ENCODE peak calls at places on chromosome 18, in eight cellular contexts. One of them, this sample, is unnamed.

GRCh38 chr18:42289526-42289925 is 334.5 kb downstream of the PIK3C3 start:
- DNase-seq in K562: no peak
- DNase-seq in Panc1: no peak
- DNase-seq in GM23338: peak
- DNase-seq in suprapubic skin: no peak
- DNase-seq in transverse colon: no peak
- DNase-seq in stomach: no peak
- DNase-seq in HCT116: no peak
- DNase-seq in this sample: no peak

GRCh38 chr18:8951491-8951890 is 151.0 kb upstream of the NDUFV2 start:
- DNase-seq in stomach: no peak
- DNase-seq in HCT116: no peak
- DNase-seq in K562: peak
- DNase-seq in suprapubic skin: no peak
- DNase-seq in Panc1: no peak
- DNase-seq in GM23338: no peak
- DNase-seq in transverse colon: no peak
- DNase-seq in this sample: no peak

GRCh38 chr18:2855560-2856350 is 8.9 kb downstream of the EMILIN2 start:
- DNase-seq in suprapubic skin: peak
- DNase-seq in stomach: no peak
- DNase-seq in GM23338: no peak
- DNase-seq in transverse colon: no peak
- DNase-seq in Panc1: no peak
- DNase-seq in HCT116: no peak
- DNase-seq in K562: peak
- DNase-seq in this sample: no peak

GRCh38 chr18:1408331-1408835 is 503.7 kb downstream of the ADCYAP1 start:
- DNase-seq in transverse colon: no peak
- DNase-seq in Panc1: no peak
- DNase-seq in HCT116: no peak
- DNase-seq in stomach: no peak
- DNase-seq in suprapubic skin: no peak
- DNase-seq in GM23338: no peak
- DNase-seq in K562: peak
- DNase-seq in this sample: no peak

GRCh38 chr18:23701017-23701416 is 11.8 kb downstream of the LAMA3 start:
- DNase-seq in stomach: no peak
- DNase-seq in HCT116: no peak
- DNase-seq in GM23338: no peak
- DNase-seq in transverse colon: no peak
- DNase-seq in Panc1: no peak
- DNase-seq in suprapubic skin: no peak
- DNase-seq in K562: no peak
- DNase-seq in this sample: no peak

GRCh38 chr18:72612894-72613537 is 68.9 kb upstream of the CBLN2 start:
- DNase-seq in transverse colon: no peak
- DNase-seq in GM23338: no peak
- DNase-seq in K562: no peak
- DNase-seq in HCT116: no peak
- DNase-seq in suprapubic skin: no peak
- DNase-seq in Panc1: no peak
- DNase-seq in stomach: no peak
- DNase-seq in this sample: no peak

GRCh38 chr18:9965711-9966624 is 52.2 kb downstream of the VAPA start:
- DNase-seq in Panc1: no peak
- DNase-seq in HCT116: no peak
- DNase-seq in GM23338: no peak
- DNase-seq in K562: no peak
- DNase-seq in transverse colon: no peak
- DNase-seq in suprapubic skin: no peak
- DNase-seq in stomach: no peak
- DNase-seq in this sample: no peak

GRCh38 chr18:78814321-78814720 is 165.3 kb upstream of the SALL3 start:
- DNase-seq in HCT116: no peak
- DNase-seq in stomach: no peak
- DNase-seq in suprapubic skin: peak
- DNase-seq in transverse colon: no peak
- DNase-seq in GM23338: peak
- DNase-seq in Panc1: no peak
- DNase-seq in K562: no peak
- DNase-seq in this sample: no peak

GRCh38 chr18:79452991-79453645 is 57.4 kb downstream of the NFATC1 start:
- DNase-seq in transverse colon: no peak
- DNase-seq in HCT116: no peak
- DNase-seq in suprapubic skin: no peak
- DNase-seq in K562: no peak
- DNase-seq in GM23338: no peak
- DNase-seq in Panc1: no peak
- DNase-seq in stomach: no peak
- DNase-seq in this sample: no peak

GRCh38 chr18:80088036-80088435 is 21.0 kb upstream of the ADNP2 start:
- DNase-seq in Panc1: no peak
- DNase-seq in GM23338: no peak
- DNase-seq in suprapubic skin: no peak
- DNase-seq in transverse colon: no peak
- DNase-seq in HCT116: no peak
- DNase-seq in stomach: no peak
- DNase-seq in K562: no peak
- DNase-seq in this sample: no peak

GRCh38 chr18:34787931-34788532 is 77.9 kb downstream of the DTNA start:
- DNase-seq in Panc1: no peak
- DNase-seq in K562: peak
- DNase-seq in GM23338: peak
- DNase-seq in suprapubic skin: no peak
- DNase-seq in transverse colon: peak
- DNase-seq in stomach: peak
- DNase-seq in HCT116: peak
- DNase-seq in this sample: no peak

GRCh38 chr18:31957728-31958127 is 14.8 kb upstream of the TRAPPC8 start:
- DNase-seq in GM23338: no peak
- DNase-seq in HCT116: no peak
- DNase-seq in suprapubic skin: no peak
- DNase-seq in stomach: no peak
- DNase-seq in Panc1: no peak
- DNase-seq in K562: no peak
- DNase-seq in transverse colon: no peak
- DNase-seq in this sample: no peak

GRCh38 chr18:36035253-36035652 is 32.1 kb downstream of the RPRD1A start:
- DNase-seq in K562: no peak
- DNase-seq in transverse colon: no peak
- DNase-seq in suprapubic skin: no peak
- DNase-seq in Panc1: no peak
- DNase-seq in HCT116: no peak
- DNase-seq in stomach: no peak
- DNase-seq in GM23338: no peak
- DNase-seq in this sample: no peak

GRCh38 chr18:8045890-8046289 is 478.8 kb downstream of the PTPRM start:
- DNase-seq in HCT116: peak
- DNase-seq in suprapubic skin: no peak
- DNase-seq in transverse colon: no peak
- DNase-seq in Panc1: no peak
- DNase-seq in K562: no peak
- DNase-seq in stomach: no peak
- DNase-seq in GM23338: no peak
- DNase-seq in this sample: no peak

GRCh38 chr18:28834889-28835288 is 658.0 kb upstream of the CDH2 start:
- DNase-seq in HCT116: no peak
- DNase-seq in transverse colon: no peak
- DNase-seq in stomach: no peak
- DNase-seq in suprapubic skin: no peak
- DNase-seq in K562: no peak
- DNase-seq in GM23338: no peak
- DNase-seq in Panc1: peak
- DNase-seq in this sample: no peak

GRCh38 chr18:12308386-12309100 is 502 bp downstream of the TUBB6 start:
- DNase-seq in K562: peak
- DNase-seq in suprapubic skin: peak
- DNase-seq in Panc1: no peak
- DNase-seq in GM23338: peak
- DNase-seq in transverse colon: peak
- DNase-seq in HCT116: no peak
- DNase-seq in stomach: peak
- DNase-seq in this sample: peak

GRCh38 chr18:27632706-27633105 is 447.6 kb upstream of the CHST9 start:
- DNase-seq in K562: no peak
- DNase-seq in GM23338: no peak
- DNase-seq in stomach: no peak
- DNase-seq in suprapubic skin: no peak
- DNase-seq in HCT116: no peak
- DNase-seq in Panc1: no peak
- DNase-seq in transverse colon: no peak
- DNase-seq in this sample: no peak

GRCh38 chr18:68429809-68430208 is 285.1 kb downstream of the TMX3 start:
- DNase-seq in HCT116: no peak
- DNase-seq in stomach: no peak
- DNase-seq in transverse colon: no peak
- DNase-seq in suprapubic skin: no peak
- DNase-seq in GM23338: no peak
- DNase-seq in K562: no peak
- DNase-seq in Panc1: no peak
- DNase-seq in this sample: no peak

GRCh38 chr18:56124186-56124585 is 514.2 kb downstream of the TXNL1 start:
- DNase-seq in K562: no peak
- DNase-seq in suprapubic skin: no peak
- DNase-seq in transverse colon: no peak
- DNase-seq in HCT116: no peak
- DNase-seq in stomach: no peak
- DNase-seq in Panc1: no peak
- DNase-seq in GM23338: no peak
- DNase-seq in this sample: no peak

GRCh38 chr18:63936156-63936931 is 12.8 kb upstream of the HMSD start:
- DNase-seq in HCT116: peak
- DNase-seq in GM23338: peak
- DNase-seq in suprapubic skin: peak
- DNase-seq in Panc1: peak
- DNase-seq in stomach: peak
- DNase-seq in transverse colon: peak
- DNase-seq in K562: peak
- DNase-seq in this sample: peak

GRCh38 chr18:6712401-6712800 is 17.1 kb upstream of the ARHGAP28 start:
- DNase-seq in HCT116: no peak
- DNase-seq in stomach: no peak
- DNase-seq in K562: no peak
- DNase-seq in Panc1: no peak
- DNase-seq in suprapubic skin: no peak
- DNase-seq in transverse colon: no peak
- DNase-seq in GM23338: peak
- DNase-seq in this sample: no peak
- TF ChIP-seq CTCF in HCT116: no peak
- TF ChIP-seq CTCF in stomach: no peak
- TF ChIP-seq CTCF in K562: no peak
- TF ChIP-seq CTCF in Panc1: no peak
- TF ChIP-seq CTCF in suprapubic skin: no peak
- TF ChIP-seq CTCF in transverse colon: no peak
- TF ChIP-seq CTCF in GM23338: no peak
- TF ChIP-seq CTCF in this sample: no peak

DNA sequence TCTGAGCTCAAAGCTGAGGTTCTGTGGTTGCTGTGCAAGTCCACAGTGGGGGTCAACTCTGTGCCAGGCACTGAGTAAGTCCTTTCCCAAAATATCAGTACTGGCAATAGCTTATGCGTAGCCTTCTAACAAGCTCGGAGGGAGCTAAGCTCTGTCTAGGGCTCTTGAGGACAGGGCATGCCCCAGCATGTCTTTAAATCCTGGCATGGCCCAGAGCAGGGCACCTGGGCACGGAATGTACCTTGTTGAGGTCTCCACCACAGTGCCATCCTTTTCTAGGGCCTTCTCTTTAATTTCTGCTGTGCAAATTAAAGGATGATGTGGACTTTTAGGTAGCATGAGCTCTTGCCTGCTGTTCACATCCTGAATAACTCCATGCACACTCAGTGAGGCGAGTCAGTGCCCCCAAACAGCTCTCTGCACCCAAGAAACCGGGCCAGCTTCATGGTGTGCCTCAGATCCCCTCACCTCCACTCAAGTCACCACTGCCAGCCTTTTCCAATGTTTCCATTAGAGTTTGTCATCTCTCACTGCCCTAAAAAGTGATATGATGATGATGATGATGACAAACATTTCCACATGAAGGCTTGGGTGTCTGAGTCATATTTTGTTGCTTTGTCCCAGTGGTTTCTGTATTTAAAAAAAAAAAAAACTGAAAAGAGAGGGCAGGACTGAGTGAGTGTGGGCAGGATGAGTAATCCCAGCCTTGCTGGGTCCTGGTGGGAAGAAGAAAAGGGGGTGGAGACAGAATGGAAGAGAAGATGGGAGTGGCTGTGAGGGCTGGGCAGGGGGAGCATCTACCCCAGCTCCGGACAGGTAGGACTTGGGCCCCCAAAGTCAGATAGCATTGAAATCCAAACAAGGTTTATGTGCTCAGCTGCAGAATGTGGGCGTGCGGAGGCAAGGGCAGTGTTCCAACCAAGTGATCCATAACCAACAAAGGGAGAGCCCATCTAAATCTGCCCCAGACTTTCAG is 78.9 kb downstream of the ZBTB7C start:
- DNase-seq in GM23338: no peak
- DNase-seq in transverse colon: no peak
- DNase-seq in HCT116: peak
- DNase-seq in Panc1: no peak
- DNase-seq in stomach: no peak
- DNase-seq in suprapubic skin: no peak
- DNase-seq in K562: no peak
- DNase-seq in this sample: no peak
- TF ChIP-seq POLR2AphosphoS5 in GM23338: no peak
- TF ChIP-seq POLR2AphosphoS5 in transverse colon: no peak
- TF ChIP-seq POLR2AphosphoS5 in HCT116: no peak
- TF ChIP-seq POLR2AphosphoS5 in Panc1: no peak
- TF ChIP-seq POLR2AphosphoS5 in stomach: no peak
- TF ChIP-seq POLR2AphosphoS5 in suprapubic skin: no peak
- TF ChIP-seq POLR2AphosphoS5 in K562: no peak
- TF ChIP-seq POLR2AphosphoS5 in this sample: no peak

GRCh38 chr18:65255417-65255816 is 495.4 kb upstream of the CDH7 start:
- DNase-seq in Panc1: no peak
- DNase-seq in GM23338: peak
- DNase-seq in HCT116: no peak
- DNase-seq in suprapubic skin: no peak
- DNase-seq in stomach: no peak
- DNase-seq in transverse colon: no peak
- DNase-seq in K562: no peak
- DNase-seq in this sample: no peak
- TF ChIP-seq CTCF in Panc1: no peak
- TF ChIP-seq CTCF in GM23338: peak
- TF ChIP-seq CTCF in HCT116: no peak
- TF ChIP-seq CTCF in suprapubic skin: no peak
- TF ChIP-seq CTCF in stomach: no peak
- TF ChIP-seq CTCF in transverse colon: no peak
- TF ChIP-seq CTCF in K562: no peak
- TF ChIP-seq CTCF in this sample: no peak

GRCh38 chr18:48133675-48134251 is 203.3 kb upstream of the SMAD2 start:
- DNase-seq in stomach: peak
- DNase-seq in suprapubic skin: no peak
- DNase-seq in GM23338: no peak
- DNase-seq in Panc1: no peak
- DNase-seq in K562: no peak
- DNase-seq in HCT116: no peak
- DNase-seq in transverse colon: peak
- DNase-seq in this sample: no peak
- TF ChIP-seq POLR2AphosphoS5 in stomach: peak
- TF ChIP-seq POLR2AphosphoS5 in suprapubic skin: no peak
- TF ChIP-seq POLR2AphosphoS5 in GM23338: no peak
- TF ChIP-seq POLR2AphosphoS5 in Panc1: no peak
- TF ChIP-seq POLR2AphosphoS5 in K562: no peak
- TF ChIP-seq POLR2AphosphoS5 in HCT116: no peak
- TF ChIP-seq POLR2AphosphoS5 in transverse colon: peak
- TF ChIP-seq POLR2AphosphoS5 in this sample: no peak

GRCh38 chr18:26192233-26192632 is 34.0 kb upstream of the TAF4B start:
- DNase-seq in transverse colon: no peak
- DNase-seq in stomach: no peak
- DNase-seq in Panc1: no peak
- DNase-seq in GM23338: no peak
- DNase-seq in K562: no peak
- DNase-seq in suprapubic skin: no peak
- DNase-seq in HCT116: no peak
- DNase-seq in this sample: no peak
- TF ChIP-seq CTCF in transverse colon: no peak
- TF ChIP-seq CTCF in stomach: no peak
- TF ChIP-seq CTCF in Panc1: no peak
- TF ChIP-seq CTCF in GM23338: no peak
- TF ChIP-seq CTCF in K562: no peak
- TF ChIP-seq CTCF in suprapubic skin: no peak
- TF ChIP-seq CTCF in HCT116: no peak
- TF ChIP-seq CTCF in this sample: no peak